ENCODE peak calls at places on chromosomes 13 and 19, in seven cellular contexts. N, Z, P, H, L, K and W are unnamed samples. For H3K27me3, the result is how much of the 10 kb centered on the place peaks cover.

GRCh38 chr13:81676008-81676407 is 1335.1 kb upstream of the SPRY2 start:
- DNase-seq in L (no peak), N (no peak), K (no peak), P (no peak), H (no peak), Z (no peak), W (no peak)

GRCh38 chr19:3545669-3546034 is 6.7 kb downstream of the TEKTIP1 start:
- DNase-seq in Z (no peak), N (no peak), K (no peak), H (no peak), P (no peak), L (no peak), W (no peak)

GRCh38 chr13:28128030-28128429 is 10.3 kb upstream of the PAN3 start:
- DNase-seq in L (no peak), H (no peak), K (no peak), Z (no peak), N (no peak), P (no peak), W (no peak)

GRCh38 chr13:27076411-27076810 is 95.2 kb downstream of the USP12 start:
- DNase-seq in K (no peak), L (no peak), Z (no peak), H (no peak), P (no peak), N (no peak), W (no peak)

GRCh38 chr13:102897371-102898138 is 51.7 kb downstream of the ERCC5 start:
- DNase-seq in L (peak), Z (no peak), P (peak), K (no peak), H (no peak), N (no peak), W (no peak)

GRCh38 chr19:41234512-41235208 is 15.6 kb downstream of the AXL start:
- DNase-seq in P (no peak), N (no peak), H (no peak), L (no peak), Z (no peak), K (no peak), W (no peak)

GRCh38 chr13:73800011-73800410 is 334.2 kb downstream of the KLF12 start:
- DNase-seq in Z (no peak), H (no peak), P (no peak), N (no peak), L (no peak), K (no peak), W (no peak)

GRCh38 chr19:35716735-35716984 is 1.1 kb upstream of the KMT2B start:
- DNase-seq in H (no peak), N (no peak), L (no peak), Z (no peak), P (peak), K (no peak), W (peak)

GRCh38 chr19:14997981-14998380 is 18.3 kb upstream of the SLC1A6 start:
- DNase-seq in K (no peak), N (no peak), P (no peak), Z (no peak), L (no peak), H (no peak), W (no peak)

GRCh38 chr13:113545931-113546516 is 38.5 kb upstream of the TFDP1 start:
- DNase-seq in Z (no peak), H (no peak), K (no peak), N (peak), L (no peak), P (no peak), W (no peak)

GRCh38 chr13:79108914-79109643 is 297.0 kb downstream of the RBM26 start:
- DNase-seq in H (no peak), Z (no peak), K (no peak), N (no peak), P (no peak), L (no peak), W (no peak)

GRCh38 chr13:21333186-21333585 is 125.9 kb downstream of the ZDHHC20 start:
- DNase-seq in L (no peak), Z (no peak), P (no peak), N (no peak), H (no peak), K (no peak), W (no peak)

GRCh38 chr13:95624020-95624419 is 20.5 kb downstream of the DZIP1 start:
- DNase-seq in Z (peak), N (no peak), L (peak), K (no peak), P (no peak), H (no peak), W (no peak)

GRCh38 chr19:2016041-2016807 is 710 bp upstream of the BTBD2 start:
- DNase-seq in K (peak), Z (peak), P (peak), H (peak), L (peak), N (peak), W (peak)

GRCh38 chr13:51151463-51151862 is 40.4 kb upstream of the C13orf42 start:
- DNase-seq in Z (no peak), N (no peak), L (no peak), H (no peak), K (no peak), P (no peak), W (no peak)

GRCh38 chr19:50963381-50963780 is 6.0 kb downstream of the KLK6 start:
- DNase-seq in K (no peak), H (no peak), Z (no peak), L (no peak), N (no peak), P (no peak), W (no peak)

GRCh38 chr19:35451278-35452096 is 3.4 kb downstream of the FFAR2 start:
- DNase-seq in L (no peak), K (no peak), Z (no peak), H (no peak), P (no peak), N (no peak), W (no peak)

GRCh38 chr13:114128624-114129522 is 3.5 kb downstream of the RASA3 start:
- DNase-seq in K (peak), Z (peak), N (no peak), H (peak), L (peak), P (peak), W (peak)

GRCh38 chr13:40506592-40507446 is 159.6 kb downstream of the FOXO1 start:
- DNase-seq in Z (no peak), N (no peak), P (no peak), K (no peak), L (no peak), H (no peak), W (no peak)

GRCh38 chr19:41530184-41530534 is 45.8 kb upstream of the CEACAM21 start:
- DNase-seq in L (no peak), N (no peak), H (no peak), Z (no peak), P (no peak), K (no peak), W (no peak)

GRCh38 chr13:31199849-31200635 is at the start of gene B3GLCT:
- DNase-seq in H (peak), Z (peak), N (peak), L (peak), K (peak), P (peak), W (peak)
- H3K27ac ChIP-seq in H (peak), Z (peak), N (peak), L (peak), K (peak), P (peak), W (peak)

GRCh38 chr13:20125129-20125782 is 35.6 kb downstream of the GJA3 start:
- DNase-seq in P (no peak), L (peak), K (no peak), H (no peak), N (no peak), Z (no peak), W (peak)
- H3K27me3 ChIP-seq in P (under half), L (under half), K (under half), H (under half), N (under half), Z (under half), W (under half)

DNA sequence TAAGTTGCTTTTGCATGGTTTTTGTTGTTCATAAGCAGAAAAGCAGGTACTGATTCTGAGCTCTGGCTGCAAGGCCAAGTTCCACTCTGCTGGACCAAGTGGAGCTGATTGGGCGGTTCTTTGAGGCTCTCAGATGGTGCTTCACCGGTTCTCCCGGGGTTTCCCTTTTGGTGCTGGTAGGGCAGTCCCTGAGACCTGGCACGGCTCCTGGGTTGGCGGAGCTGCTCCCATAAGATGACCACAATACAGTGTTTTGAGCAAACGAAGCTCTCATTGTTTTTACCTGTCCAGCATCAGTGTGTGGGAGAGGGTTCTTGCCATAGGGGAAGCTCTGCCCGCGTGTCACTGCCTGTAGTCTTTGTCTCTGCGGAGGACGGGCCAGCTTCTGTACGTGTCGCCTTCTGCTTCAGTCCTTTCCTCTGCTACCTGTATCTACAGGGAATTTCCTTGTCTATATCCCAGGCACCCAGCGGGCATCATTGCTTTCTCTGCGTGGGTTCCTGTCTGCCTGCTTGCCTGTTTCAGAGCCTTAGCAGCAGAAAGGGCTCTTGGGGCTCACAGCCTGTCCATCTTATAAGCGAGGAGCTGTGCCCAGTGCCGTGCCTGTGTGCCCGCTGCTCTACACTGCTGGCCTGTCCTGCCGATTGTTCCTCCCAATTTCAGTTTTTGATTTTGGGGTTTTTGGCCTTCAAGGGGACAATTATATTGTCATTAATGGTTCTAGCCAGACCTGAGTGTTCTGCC is 2.3 kb downstream of the U2AF2 start:
- DNase-seq in L (peak), Z (no peak), P (no peak), K (no peak), H (peak), N (no peak), W (no peak)
- TF ChIP-seq POLR2A in L (no peak), Z (no peak), P (no peak), K (no peak), H (no peak), N (no peak), W (no peak)

GRCh38 chr13:90652036-90652435 is 695.5 kb upstream of the MIR17HG start:
- DNase-seq in H (no peak), P (no peak), N (no peak), L (no peak), K (no peak), Z (no peak), W (no peak)

DNA sequence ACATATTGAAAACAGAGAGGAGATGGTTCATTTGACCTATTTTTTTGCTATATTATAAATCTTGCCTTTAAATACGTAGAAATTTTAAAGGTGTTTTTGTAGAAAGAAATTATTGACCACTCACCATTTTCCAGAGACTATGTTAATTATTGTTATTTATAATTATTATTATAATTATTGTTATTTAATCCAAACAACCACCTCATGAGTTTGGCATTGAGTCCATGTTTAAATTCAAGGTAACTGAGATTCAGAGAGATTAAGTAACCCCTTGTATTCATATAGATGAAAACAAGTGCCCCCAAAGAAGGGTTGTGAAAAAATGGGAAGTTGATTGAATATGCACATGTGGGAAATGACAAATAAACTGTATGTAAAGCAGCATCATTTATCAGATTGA is 692.5 kb upstream of the MIR17HG start:
- DNase-seq in H (no peak), P (no peak), N (no peak), L (no peak), K (no peak), Z (no peak), W (no peak)
- H3K27ac ChIP-seq in H (no peak), P (no peak), N (no peak), L (no peak), K (no peak), Z (no peak), W (no peak)

DNA sequence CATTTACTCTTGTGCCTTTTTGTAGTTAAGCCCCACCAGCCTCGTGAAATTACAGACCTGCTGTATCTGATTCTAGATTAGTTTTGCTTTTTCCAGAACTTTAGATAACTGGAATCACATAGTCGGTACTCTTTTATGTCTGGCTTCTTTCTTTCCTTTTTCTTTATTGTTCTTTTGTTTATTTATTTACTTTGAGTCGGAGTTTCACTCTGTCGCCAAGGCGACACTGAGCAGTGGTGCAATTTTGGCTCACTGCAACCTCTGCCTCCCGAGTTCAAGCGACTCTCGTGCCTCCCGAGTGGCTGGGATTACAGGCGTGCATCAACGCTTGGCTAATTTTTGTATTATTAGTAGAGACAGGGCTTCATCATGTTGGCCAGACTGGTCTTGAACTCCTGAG is 6.0 kb upstream of the NCCRP1 start:
- DNase-seq in P (no peak), K (no peak), L (no peak), Z (no peak), N (no peak), H (no peak), W (no peak)
- H3K27me3 ChIP-seq in P (under half), K (under half), L (under half), Z (under half), N (under half), H (under half), W (under half)

GRCh38 chr19:48390188-48391099 is 907 bp downstream of the KDELR1 start:
- DNase-seq in P (peak), K (peak), H (peak), L (peak), Z (peak), N (peak), W (peak)

GRCh38 chr19:48393196-48393558 is 291 bp upstream of the GRIN2D start:
- DNase-seq in L (no peak), Z (no peak), H (no peak), P (no peak), K (no peak), N (no peak), W (no peak)

GRCh38 chr19:48393559-48394330 is at the start of gene GRIN2D:
- DNase-seq in N (no peak), H (no peak), P (no peak), Z (no peak), K (no peak), L (no peak), W (peak)

GRCh38 chr19:48394331-48395169 is 1.1 kb downstream of the GRIN2D start:
- DNase-seq in Z (no peak), L (no peak), K (no peak), H (no peak), P (no peak), N (no peak), W (no peak)

DNA sequence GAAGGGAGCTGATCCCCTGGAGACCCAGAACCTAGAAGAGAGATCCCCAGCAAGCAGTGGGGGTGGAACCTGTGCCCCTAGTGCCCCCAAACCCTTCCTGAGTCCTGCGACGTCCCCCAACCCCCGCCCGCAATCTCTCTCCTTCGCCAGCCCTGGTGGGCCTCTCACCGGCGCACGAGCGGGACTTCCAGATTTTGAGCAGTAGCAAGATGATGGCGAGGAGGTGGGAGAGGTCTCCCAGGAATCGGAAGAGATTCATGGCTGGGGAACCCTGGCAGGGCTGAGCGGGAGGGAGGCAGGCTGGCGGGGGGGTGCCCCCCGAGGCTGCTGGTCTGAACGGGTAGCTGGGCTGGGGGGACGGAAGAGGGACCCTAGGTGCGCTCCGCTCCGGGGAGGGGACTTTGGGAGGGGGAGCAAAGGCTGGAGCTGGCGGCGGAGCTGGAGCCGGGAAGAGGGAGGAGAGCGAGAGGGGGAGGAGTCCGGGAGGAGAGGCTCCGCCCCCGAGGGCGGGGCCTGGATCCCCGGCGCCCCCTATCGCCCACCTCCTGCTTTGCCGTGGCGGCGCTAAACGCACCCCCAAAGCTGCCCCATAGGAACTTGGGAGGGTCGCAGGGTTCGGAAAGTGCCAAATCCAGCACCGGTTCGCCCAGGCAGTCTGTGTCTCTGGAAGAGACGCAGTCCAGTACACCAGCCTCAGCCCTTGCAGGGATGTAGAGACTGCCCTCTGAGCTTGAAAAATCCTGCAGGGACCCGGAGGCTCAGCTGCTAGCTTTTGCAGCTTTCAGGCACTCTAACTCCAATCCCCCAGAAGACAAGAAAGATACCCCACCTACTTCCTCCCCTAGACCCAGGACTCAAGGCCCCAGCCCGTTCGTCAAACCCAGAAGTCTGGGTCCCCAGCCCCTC is at the start of gene KDELR1:
- DNase-seq in H (peak), N (peak), L (peak), Z (peak), K (peak), P (peak), W (peak)
- TF ChIP-seq POLR2A in H (peak), N (peak), L (peak), Z (peak), K (peak), P (peak), W (peak)